ENCODE peak calls at places on chromosomes 1 and 21, in ten cellular contexts. F is globus pallidus; J is right lobe of liver; U is GF-D8; S is NCI-H748 treated with DMSO at 0.1 percent for 48 hours; L is stimulated activated CD8-positive, alpha-beta memory T cell treated with anti-CD3 and anti-CD28 coated beads, Interleukin-4, amount 100 ng/mL, for 24 hours; V is cardiac septum; D is activated CD4-positive, alpha-beta T cell treated with anti-CD3 and anti-CD28 coated beads for 1 hour; Q is K562; C is EH. M is an unnamed sample.
A peak's percentile ranks its signal among the peaks of the same experiment; 100 is the strongest.

GRCh38 chr1:225691377-225691776 is 38.5 kb upstream of the ENAH start:
- DNase-seq in C (peak; percentile 58), Q (no peak), S (no peak), L (no peak), V (no peak), F (no peak), D (no peak), J (no peak), U (no peak), M (no peak)

GRCh38 chr1:159867322-159868064 is 5.0 kb upstream of the VSIG8 start:
- DNase-seq in F (no peak), V (no peak), Q (no peak), C (no peak), L (no peak), D (no peak), J (peak; percentile 75), S (peak; percentile 68), U (no peak), M (no peak)

GRCh38 chr1:7046314-7046713 is 261.1 kb downstream of the CAMTA1 start:
- DNase-seq in V (peak; percentile 71), F (peak; percentile 29), Q (no peak), S (no peak), U (no peak), C (peak; percentile 75), D (no peak), J (no peak), L (no peak), M (no peak)

GRCh38 chr1:180178511-180179161 is 24.0 kb downstream of the QSOX1 start:
- DNase-seq in S (peak; percentile 18), F (peak; percentile 40), Q (peak; percentile 80), U (no peak), V (peak; percentile 86), C (peak; percentile 62), D (peak; percentile 50), J (peak; percentile 73), L (peak; percentile 44), M (no peak)

GRCh38 chr1:3903141-3904005 is 3.3 kb upstream of the C1orf174 start:
- DNase-seq in C (no peak), F (no peak), Q (no peak), V (peak; percentile 69), J (peak; percentile 80), S (no peak), U (no peak), L (no peak), D (no peak), M (no peak)

GRCh38 chr21:36694593-36695282 is 4.2 kb upstream of the SIM2 start:
- DNase-seq in S (no peak), U (no peak), V (no peak), Q (no peak), D (no peak), J (no peak), L (no peak), F (no peak), C (no peak), M (no peak)

GRCh38 chr1:26184086-26184485 is 6.3 kb upstream of the CATSPER4 start:
- DNase-seq in J (no peak), S (no peak), L (no peak), F (no peak), Q (no peak), V (no peak), C (no peak), D (no peak), U (no peak), M (no peak)

GRCh38 chr1:150256193-150256548 is 1.4 kb upstream of the CA14 start:
- DNase-seq in C (no peak), Q (no peak), L (no peak), V (no peak), D (no peak), S (no peak), J (no peak), F (no peak), U (no peak), M (no peak)

GRCh38 chr1:96559181-96559580 is 162.4 kb upstream of the PTBP2 start:
- DNase-seq in L (no peak), J (no peak), Q (no peak), V (no peak), D (no peak), C (no peak), S (no peak), U (no peak), F (no peak), M (no peak)

GRCh38 chr1:66539491-66539890 is 5.5 kb downstream of the SGIP1 start:
- DNase-seq in U (no peak), Q (no peak), D (no peak), V (no peak), C (no peak), L (no peak), S (no peak), F (no peak), J (no peak), M (no peak)

GRCh38 chr1:150832597-150832996 is 24.5 kb upstream of the CTSK start:
- DNase-seq in U (no peak), J (no peak), V (no peak), S (no peak), F (no peak), D (no peak), Q (no peak), C (no peak), L (no peak), M (no peak)

M was measured in brain pericyte.